ENCODE peak calls at places on chromosomes 2 and 18, in five cellular contexts. One of them, this sample, is unnamed. For H3K4me1, the result is how much of the 10 kb centered on the place peaks cover.

GRCh38 chr2:149080104-149080503 is 41.6 kb downstream of the LYPD6B start:
- DNase-seq in IMR-90: no peak
- DNase-seq in CD8-positive, alpha-beta T cell: no peak
- DNase-seq in CD4-positive, alpha-beta memory T cell: no peak
- DNase-seq in breast epithelium: no peak
- DNase-seq in this sample: no peak

GRCh38 chr2:170396799-170397459 is 219.0 kb downstream of the MYO3B start:
- DNase-seq in IMR-90: peak
- DNase-seq in CD8-positive, alpha-beta T cell: no peak
- DNase-seq in CD4-positive, alpha-beta memory T cell: no peak
- DNase-seq in breast epithelium: no peak
- DNase-seq in this sample: no peak

GRCh38 chr2:236631361-236632291 is 62.0 kb downstream of the ACKR3 start:
- DNase-seq in IMR-90: no peak
- DNase-seq in CD8-positive, alpha-beta T cell: peak
- DNase-seq in CD4-positive, alpha-beta memory T cell: no peak
- DNase-seq in breast epithelium: no peak
- DNase-seq in this sample: no peak

GRCh38 chr2:30269771-30270145 is 38.4 kb downstream of the LBH start:
- DNase-seq in IMR-90: no peak
- DNase-seq in CD8-positive, alpha-beta T cell: no peak
- DNase-seq in CD4-positive, alpha-beta memory T cell: no peak
- DNase-seq in breast epithelium: no peak
- DNase-seq in this sample: no peak

GRCh38 chr18:21682276-21683051 is 22.1 kb downstream of the ABHD3 start:
- DNase-seq in IMR-90: peak
- DNase-seq in CD8-positive, alpha-beta T cell: peak
- DNase-seq in CD4-positive, alpha-beta memory T cell: peak
- DNase-seq in breast epithelium: no peak
- DNase-seq in this sample: no peak

GRCh38 chr2:43225093-43225787 is 1.2 kb downstream of the ZFP36L2 start:
- DNase-seq in IMR-90: peak
- DNase-seq in CD8-positive, alpha-beta T cell: peak
- DNase-seq in CD4-positive, alpha-beta memory T cell: peak
- DNase-seq in breast epithelium: peak
- DNase-seq in this sample: no peak

GRCh38 chr2:219109468-219109867 is 48.7 kb upstream of the IHH start:
- DNase-seq in IMR-90: no peak
- DNase-seq in CD8-positive, alpha-beta T cell: peak
- DNase-seq in CD4-positive, alpha-beta memory T cell: peak
- DNase-seq in breast epithelium: no peak
- DNase-seq in this sample: no peak

GRCh38 chr18:37409870-37410269 is 155.7 kb downstream of the CELF4 start:
- DNase-seq in IMR-90: no peak
- DNase-seq in CD8-positive, alpha-beta T cell: no peak
- DNase-seq in CD4-positive, alpha-beta memory T cell: no peak
- DNase-seq in breast epithelium: no peak
- DNase-seq in this sample: no peak

GRCh38 chr18:44802508-44802907 is 121.8 kb downstream of the SETBP1 start:
- DNase-seq in IMR-90: peak
- DNase-seq in CD8-positive, alpha-beta T cell: no peak
- DNase-seq in CD4-positive, alpha-beta memory T cell: no peak
- DNase-seq in breast epithelium: no peak
- DNase-seq in this sample: no peak

GRCh38 chr18:77765468-77765867 is 515.8 kb downstream of the GALR1 start:
- DNase-seq in IMR-90: no peak
- DNase-seq in CD8-positive, alpha-beta T cell: no peak
- DNase-seq in CD4-positive, alpha-beta memory T cell: no peak
- DNase-seq in breast epithelium: no peak
- DNase-seq in this sample: no peak

GRCh38 chr2:189015378-189015777 is 41.2 kb downstream of the COL3A1 start:
- DNase-seq in IMR-90: no peak
- DNase-seq in CD8-positive, alpha-beta T cell: no peak
- DNase-seq in CD4-positive, alpha-beta memory T cell: no peak
- DNase-seq in breast epithelium: no peak
- DNase-seq in this sample: no peak

GRCh38 chr18:40413160-40413559 is 1541.9 kb upstream of the PIK3C3 start:
- DNase-seq in IMR-90: peak
- DNase-seq in CD8-positive, alpha-beta T cell: no peak
- DNase-seq in CD4-positive, alpha-beta memory T cell: no peak
- DNase-seq in breast epithelium: no peak
- DNase-seq in this sample: no peak

GRCh38 chr2:237227190-237227988 is 141.7 kb downstream of the COPS8 start:
- DNase-seq in IMR-90: peak
- DNase-seq in CD8-positive, alpha-beta T cell: no peak
- DNase-seq in CD4-positive, alpha-beta memory T cell: no peak
- DNase-seq in breast epithelium: no peak
- DNase-seq in this sample: peak

GRCh38 chr18:79911009-79911870 is 40.2 kb downstream of the SLC66A2 start:
- DNase-seq in IMR-90: no peak
- DNase-seq in CD8-positive, alpha-beta T cell: peak
- DNase-seq in CD4-positive, alpha-beta memory T cell: no peak
- DNase-seq in breast epithelium: peak
- DNase-seq in this sample: no peak

GRCh38 chr2:88897718-88898117 is 206.2 kb downstream of the RPIA start:
- DNase-seq in IMR-90: no peak
- DNase-seq in CD8-positive, alpha-beta T cell: no peak
- DNase-seq in CD4-positive, alpha-beta memory T cell: no peak
- DNase-seq in breast epithelium: no peak
- DNase-seq in this sample: no peak

GRCh38 chr2:168184896-168185513 is 62.4 kb downstream of the STK39 start:
- DNase-seq in IMR-90: no peak
- DNase-seq in CD8-positive, alpha-beta T cell: no peak
- DNase-seq in CD4-positive, alpha-beta memory T cell: no peak
- DNase-seq in breast epithelium: no peak
- DNase-seq in this sample: peak

DNA sequence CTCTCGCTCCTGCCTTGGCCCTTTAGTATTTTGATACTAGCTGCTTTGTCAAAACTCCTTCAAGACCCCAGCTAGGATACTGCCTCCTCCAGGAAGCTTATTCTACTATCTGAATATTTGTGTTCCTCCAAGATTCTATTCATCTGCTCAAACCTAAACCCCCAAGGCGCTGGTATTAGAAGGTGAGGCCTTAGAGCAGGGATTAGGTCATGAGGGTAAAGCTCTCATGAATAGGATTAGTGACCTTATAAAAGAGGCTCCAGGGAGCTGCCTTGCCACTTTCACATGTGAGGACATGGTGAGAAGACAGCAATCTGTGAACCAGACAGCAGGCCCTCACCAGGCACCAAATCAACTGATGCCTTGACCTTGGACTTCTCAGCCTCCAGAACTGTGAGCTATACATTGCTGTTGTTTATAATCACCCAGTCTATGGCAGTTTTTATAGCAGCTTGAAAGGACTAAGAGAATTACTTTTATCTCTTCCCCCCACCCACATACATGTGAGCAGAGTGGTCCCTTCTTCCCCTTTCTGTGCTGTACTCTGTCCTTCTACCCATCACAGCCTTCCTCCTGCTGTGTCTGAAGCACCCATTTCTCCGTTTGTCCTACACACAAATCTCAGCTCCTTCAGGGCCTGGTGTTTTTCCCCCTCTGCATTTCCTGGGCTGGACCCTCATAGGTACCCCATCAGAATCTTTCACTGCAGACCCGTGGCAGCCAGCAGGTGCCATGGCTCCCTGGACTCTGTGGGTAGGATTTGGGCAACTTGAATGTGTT is 54.5 kb downstream of the HS1BP3 start:
- DNase-seq in IMR-90: no peak
- DNase-seq in CD8-positive, alpha-beta T cell: no peak
- DNase-seq in CD4-positive, alpha-beta memory T cell: no peak
- DNase-seq in breast epithelium: no peak
- DNase-seq in this sample: no peak
- H3K27ac ChIP-seq in IMR-90: no peak
- H3K27ac ChIP-seq in CD8-positive, alpha-beta T cell: no peak
- H3K27ac ChIP-seq in CD4-positive, alpha-beta memory T cell: no peak
- H3K27ac ChIP-seq in breast epithelium: peak
- H3K27ac ChIP-seq in this sample: no peak

GRCh38 chr2:238865015-238865719 is 17.3 kb downstream of the TWIST2 start:
- DNase-seq in IMR-90: no peak
- DNase-seq in CD8-positive, alpha-beta T cell: peak
- DNase-seq in CD4-positive, alpha-beta memory T cell: no peak
- DNase-seq in breast epithelium: no peak
- DNase-seq in this sample: no peak
- H3K4me1 ChIP-seq in IMR-90: half or more
- H3K4me1 ChIP-seq in CD8-positive, alpha-beta T cell: under half
- H3K4me1 ChIP-seq in CD4-positive, alpha-beta memory T cell: under half
- H3K4me1 ChIP-seq in breast epithelium: under half
- H3K4me1 ChIP-seq in this sample: under half

GRCh38 chr18:2855560-2856350 is 8.9 kb downstream of the EMILIN2 start:
- DNase-seq in IMR-90: no peak
- DNase-seq in CD8-positive, alpha-beta T cell: no peak
- DNase-seq in CD4-positive, alpha-beta memory T cell: no peak
- DNase-seq in breast epithelium: no peak
- DNase-seq in this sample: no peak

GRCh38 chr18:2856499-2856898 is 9.7 kb downstream of the EMILIN2 start:
- DNase-seq in IMR-90: no peak
- DNase-seq in CD8-positive, alpha-beta T cell: no peak
- DNase-seq in CD4-positive, alpha-beta memory T cell: no peak
- DNase-seq in breast epithelium: no peak
- DNase-seq in this sample: no peak

GRCh38 chr18:2853926-2854664 is 7.3 kb downstream of the EMILIN2 start:
- DNase-seq in IMR-90: no peak
- DNase-seq in CD8-positive, alpha-beta T cell: no peak
- DNase-seq in CD4-positive, alpha-beta memory T cell: no peak
- DNase-seq in breast epithelium: no peak
- DNase-seq in this sample: no peak

GRCh38 chr18:2853173-2853925 is 6.5 kb downstream of the EMILIN2 start:
- DNase-seq in IMR-90: no peak
- DNase-seq in CD8-positive, alpha-beta T cell: no peak
- DNase-seq in CD4-positive, alpha-beta memory T cell: no peak
- DNase-seq in breast epithelium: no peak
- DNase-seq in this sample: no peak

DNA sequence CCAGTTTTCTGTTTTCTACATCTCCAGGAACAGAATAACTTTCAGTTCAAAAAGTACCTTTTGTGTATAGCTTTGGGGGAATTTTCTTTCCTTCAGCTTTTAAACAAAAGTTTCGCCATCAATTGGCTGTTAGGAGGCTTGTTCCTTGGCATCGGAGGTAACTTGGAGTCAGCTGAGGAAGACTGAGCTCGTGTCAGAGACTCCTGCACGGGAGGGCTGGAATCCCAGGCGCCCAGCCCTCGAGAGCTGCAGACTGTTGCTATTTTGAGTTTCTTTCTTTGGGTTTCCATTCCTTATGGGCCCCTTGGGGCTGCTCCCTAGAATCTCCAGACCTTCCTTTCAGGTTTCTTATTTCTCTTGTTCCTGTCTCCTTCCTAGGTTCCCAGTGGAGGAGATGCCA is 8.1 kb downstream of the EMILIN2 start:
- DNase-seq in IMR-90: no peak
- DNase-seq in CD8-positive, alpha-beta T cell: no peak
- DNase-seq in CD4-positive, alpha-beta memory T cell: no peak
- DNase-seq in breast epithelium: no peak
- DNase-seq in this sample: no peak
- H3K27ac ChIP-seq in IMR-90: no peak
- H3K27ac ChIP-seq in CD8-positive, alpha-beta T cell: no peak
- H3K27ac ChIP-seq in CD4-positive, alpha-beta memory T cell: no peak
- H3K27ac ChIP-seq in breast epithelium: peak
- H3K27ac ChIP-seq in this sample: no peak

GRCh38 chr2:85753525-85754312 is at the start of gene ATOH8:
- DNase-seq in IMR-90: peak
- DNase-seq in CD8-positive, alpha-beta T cell: no peak
- DNase-seq in CD4-positive, alpha-beta memory T cell: no peak
- DNase-seq in breast epithelium: peak
- DNase-seq in this sample: no peak

GRCh38 chr2:85751300-85751575 is 2.6 kb upstream of the ATOH8 start:
- DNase-seq in IMR-90: no peak
- DNase-seq in CD8-positive, alpha-beta T cell: no peak
- DNase-seq in CD4-positive, alpha-beta memory T cell: no peak
- DNase-seq in breast epithelium: no peak
- DNase-seq in this sample: no peak

GRCh38 chr2:85753035-85753524 is 711 bp upstream of the ATOH8 start:
- DNase-seq in IMR-90: no peak
- DNase-seq in CD8-positive, alpha-beta T cell: no peak
- DNase-seq in CD4-positive, alpha-beta memory T cell: no peak
- DNase-seq in breast epithelium: no peak
- DNase-seq in this sample: no peak

GRCh38 chr2:85750509-85751299 is 3.1 kb upstream of the ATOH8 start:
- DNase-seq in IMR-90: peak
- DNase-seq in CD8-positive, alpha-beta T cell: peak
- DNase-seq in CD4-positive, alpha-beta memory T cell: peak
- DNase-seq in breast epithelium: peak
- DNase-seq in this sample: no peak

DNA sequence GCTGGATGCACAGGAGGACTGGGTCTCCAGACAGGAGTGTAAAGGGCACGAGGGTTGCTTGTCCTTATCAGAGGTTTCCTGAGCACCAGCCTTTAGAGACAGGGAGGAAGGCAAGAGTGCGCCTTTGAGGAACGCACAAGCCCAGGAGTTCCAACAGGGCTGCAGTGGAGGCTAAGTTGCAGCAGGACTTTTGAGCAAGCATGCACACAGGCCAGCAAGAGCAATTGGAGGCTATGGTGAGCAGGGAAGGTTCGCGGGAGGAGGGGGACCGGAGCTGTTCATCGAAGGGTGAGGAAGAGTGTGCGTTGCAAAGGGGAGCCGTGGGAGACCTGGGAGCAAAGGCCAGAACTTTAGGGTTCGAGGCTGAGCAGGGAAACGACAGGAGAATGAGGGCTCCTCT is 2.2 kb upstream of the ATOH8 start:
- DNase-seq in IMR-90: no peak
- DNase-seq in CD8-positive, alpha-beta T cell: no peak
- DNase-seq in CD4-positive, alpha-beta memory T cell: no peak
- DNase-seq in breast epithelium: no peak
- DNase-seq in this sample: no peak
- H3K4me1 ChIP-seq in IMR-90: under half
- H3K4me1 ChIP-seq in CD8-positive, alpha-beta T cell: under half
- H3K4me1 ChIP-seq in CD4-positive, alpha-beta memory T cell: under half
- H3K4me1 ChIP-seq in breast epithelium: under half
- H3K4me1 ChIP-seq in this sample: under half

DNA sequence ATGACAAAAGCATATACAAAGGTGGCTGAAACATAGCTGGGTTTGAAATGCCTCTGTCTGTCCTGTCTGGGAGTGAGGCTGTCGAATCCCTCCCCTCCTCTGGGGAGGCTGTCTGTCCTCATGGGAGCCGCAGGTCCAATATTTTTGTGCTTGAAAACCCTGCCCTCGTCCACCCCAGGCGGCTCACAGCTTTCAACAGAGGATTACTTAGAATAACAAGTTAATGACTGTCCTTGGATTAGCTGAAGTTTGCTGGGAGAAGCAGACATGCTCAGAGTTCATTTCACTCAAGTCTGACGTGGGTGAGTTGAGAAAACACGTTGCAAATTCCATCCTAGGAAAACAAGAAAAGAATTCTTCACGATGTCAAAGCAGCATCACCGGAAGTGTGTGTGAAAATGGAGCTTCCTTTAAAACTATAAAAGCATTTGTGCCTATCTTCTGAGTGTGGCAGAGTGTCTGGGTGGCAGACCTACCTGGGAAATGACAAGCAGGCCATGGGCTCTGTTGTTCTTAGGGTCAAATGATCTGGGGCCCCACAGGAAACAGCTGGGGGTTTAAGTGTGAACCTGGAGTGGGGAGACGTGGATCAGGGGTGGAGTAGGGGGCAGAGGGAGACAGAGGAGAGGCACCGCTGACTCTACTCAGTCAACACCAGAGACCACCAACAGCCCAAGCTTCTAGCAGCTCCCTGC is 77.1 kb downstream of the DDX1 start:
- DNase-seq in IMR-90: peak
- DNase-seq in CD8-positive, alpha-beta T cell: no peak
- DNase-seq in CD4-positive, alpha-beta memory T cell: no peak
- DNase-seq in breast epithelium: no peak
- DNase-seq in this sample: no peak
- H3K27ac ChIP-seq in IMR-90: no peak
- H3K27ac ChIP-seq in CD8-positive, alpha-beta T cell: no peak
- H3K27ac ChIP-seq in CD4-positive, alpha-beta memory T cell: no peak
- H3K27ac ChIP-seq in breast epithelium: no peak
- H3K27ac ChIP-seq in this sample: no peak